ENCODE peak calls at places on chromosomes 7 and 10, in six cellular contexts. A is right lobe of liver, F is GM23248, T is NCI-H1092, U is omental fat pad, D is H54. M is an unnamed sample.

GRCh38 chr7:155962191-155962967 is 150.1 kb upstream of the SHH start:
- DNase-seq in A (no peak), F (peak; percentile 5), T (no peak), U (no peak), D (peak; percentile 86), M (peak; percentile 7)

GRCh38 chr7:5533821-5534367 is 110.3 kb upstream of the TNRC18 start:
- DNase-seq in A (no peak), F (no peak), T (no peak), U (no peak), D (no peak), M (no peak)

GRCh38 chr10:28375399-28376354 is 72.8 kb upstream of the MPP7 start:
- DNase-seq in A (no peak), F (peak; percentile 40), T (no peak), U (no peak), D (peak; percentile 44), M (no peak)

GRCh38 chr10:68517188-68517587 is 10.1 kb downstream of the SLC25A16 start:
- DNase-seq in A (no peak), F (peak; percentile 15), T (no peak), U (no peak), D (no peak), M (no peak)

GRCh38 chr10:131094406-131095108 is 217.0 kb downstream of the TCERG1L start:
- DNase-seq in A (no peak), F (peak; percentile 0), T (no peak), U (no peak), D (no peak), M (peak; percentile 57)

GRCh38 chr7:147982307-147982706 is 608.3 kb upstream of the C7orf33 start:
- DNase-seq in A (no peak), F (no peak), T (no peak), U (no peak), D (no peak), M (no peak)

GRCh38 chr10:100728928-100729876 is 16.2 kb upstream of the PAX2 start:
- DNase-seq in A (no peak), F (peak; percentile 71), T (no peak), U (no peak), D (peak; percentile 89), M (no peak)

GRCh38 chr7:105060394-105060793 is 46.4 kb downstream of the KMT2E start:
- DNase-seq in A (no peak), F (no peak), T (no peak), U (no peak), D (no peak), M (no peak)

GRCh38 chr7:112086496-112087254 is 119.5 kb downstream of the DOCK4 start:
- DNase-seq in A (peak; percentile 49), F (no peak), T (no peak), U (no peak), D (no peak), M (no peak)

GRCh38 chr7:73742338-73742752 is 3.7 kb upstream of the ABHD11 start:
- DNase-seq in A (no peak), F (no peak), T (no peak), U (no peak), D (no peak), M (peak; percentile 76)

GRCh38 chr7:24703296-24703695 is 54.0 kb downstream of the GSDME start:
- DNase-seq in A (no peak), F (peak; percentile 75), T (no peak), U (no peak), D (no peak), M (no peak)

GRCh38 chr7:38584443-38585210 is 46.5 kb downstream of the AMPH start:
- DNase-seq in A (no peak), F (peak; percentile 87), T (no peak), U (no peak), D (peak; percentile 49), M (no peak)

GRCh38 chr7:49766966-49767365 is 6.5 kb upstream of the VWC2 start:
- DNase-seq in A (no peak), F (no peak), T (no peak), U (no peak), D (no peak), M (no peak)

GRCh38 chr7:66894463-66895080 is 26.5 kb upstream of the TMEM248 start:
- DNase-seq in A (no peak), F (peak; percentile 39), T (no peak), U (no peak), D (peak; percentile 33), M (no peak)

GRCh38 chr10:75606203-75606779 is 174.9 kb downstream of the LRMDA start:
- DNase-seq in A (no peak), F (no peak), T (no peak), U (no peak), D (no peak), M (no peak)

GRCh38 chr7:43725251-43725650 is 4.1 kb downstream of the COA1 start:
- DNase-seq in A (no peak), F (no peak), T (no peak), U (no peak), D (no peak), M (no peak)

GRCh38 chr10:119090968-119091367 is 10.4 kb upstream of the EIF3A start:
- DNase-seq in A (no peak), F (peak; percentile 90), T (no peak), U (no peak), D (peak; percentile 64), M (peak; percentile 32)

GRCh38 chr10:96632974-96633373 is 46.2 kb upstream of the TM9SF3 start:
- DNase-seq in A (no peak), F (no peak), T (no peak), U (no peak), D (no peak), M (peak; percentile 78)

GRCh38 chr10:24465124-24465874 is 256.4 kb downstream of the KIAA1217 start:
- DNase-seq in A (peak; percentile 27), F (peak; percentile 91), T (no peak), U (no peak), D (no peak), M (no peak)

GRCh38 chr10:119030421-119031250 is 1.1 kb downstream of the NANOS1 start:
- DNase-seq in A (peak; percentile 52), F (peak; percentile 57), T (peak; percentile 32), U (no peak), D (no peak), M (peak; percentile 6)

GRCh38 chr10:47233631-47234030 is 66.4 kb upstream of the GDF10 start:
- DNase-seq in A (no peak), F (no peak), T (no peak), U (no peak), D (no peak), M (no peak)

GRCh38 chr7:22364910-22365309 is 8.0 kb upstream of the RAPGEF5 start:
- DNase-seq in A (no peak), F (no peak), T (peak; percentile 26), U (no peak), D (no peak), M (no peak)

GRCh38 chr10:23354630-23355343 is 10.2 kb upstream of the C10orf67 start:
- DNase-seq in A (no peak), F (no peak), T (no peak), U (no peak), D (no peak), M (no peak)

GRCh38 chr7:41918597-41918996 is 215.7 kb upstream of the INHBA start:
- DNase-seq in A (no peak), F (peak; percentile 90), T (no peak), U (no peak), D (no peak), M (no peak)

GRCh38 chr10:102644066-102644645 is at the start of gene TRIM8:
- DNase-seq in A (peak; percentile 64), F (peak; percentile 76), T (no peak), U (no peak), D (no peak), M (no peak)

GRCh38 chr7:38020134-38020533 is 99.7 kb downstream of the EPDR1 start:
- DNase-seq in A (no peak), F (no peak), T (no peak), U (no peak), D (peak; percentile 35), M (no peak)

GRCh38 chr7:27031289-27032172 is 64.3 kb downstream of the HOXA1 start:
- DNase-seq in A (no peak), F (peak; percentile 90), T (no peak), U (no peak), D (no peak), M (no peak)

GRCh38 chr10:88961266-88961665 is 8.7 kb upstream of the ACTA2 start:
- DNase-seq in A (no peak), F (no peak), T (no peak), U (no peak), D (no peak), M (no peak)

GRCh38 chr7:94301024-94301588 is 93.6 kb upstream of the COL1A2 start:
- DNase-seq in A (peak; percentile 45), F (peak; percentile 98), T (no peak), U (peak; percentile 48), D (peak; percentile 69), M (no peak)

GRCh38 chr7:67618569-67619543 is 622.2 kb downstream of the TYW1 start:
- DNase-seq in A (no peak), F (no peak), T (peak; percentile 80), U (no peak), D (no peak), M (peak; percentile 70)